ENCODE peak calls at places on chromosomes 7 and 10, in four cellular contexts. O, Y, C and W are unnamed samples.

GRCh38 chr10:133125901-133126300 is 34.1 kb upstream of the KNDC1 start:
- DNase-seq in C (no peak), O (no peak), Y (no peak), W (no peak)

GRCh38 chr10:3774814-3775670 is 10.0 kb downstream of the KLF6 start:
- DNase-seq in C (no peak), Y (no peak), O (no peak), W (no peak)

GRCh38 chr10:99325261-99325660 is 3.9 kb upstream of the CNNM1 start:
- DNase-seq in C (no peak), O (no peak), Y (no peak), W (no peak)

GRCh38 chr7:142088022-142088714 is 23.4 kb upstream of the MGAM2 start:
- DNase-seq in Y (no peak), O (no peak), C (no peak), W (no peak)

GRCh38 chr7:47988496-47989386 is 9.3 kb upstream of the HUS1 start:
- DNase-seq in C (no peak), Y (no peak), O (peak; percentile 27), W (no peak)

GRCh38 chr10:129459762-129460539 is 7.1 kb upstream of the MGMT start:
- DNase-seq in O (no peak), C (no peak), Y (no peak), W (no peak)

GRCh38 chr10:33412261-33413092 is 78.0 kb upstream of the NRP1 start:
- DNase-seq in O (no peak), C (no peak), Y (no peak), W (peak; percentile 90)

GRCh38 chr10:121900443-121901174 is 27.2 kb downstream of the ATE1 start:
- DNase-seq in Y (peak; percentile 30), O (peak; percentile 69), C (no peak), W (peak; percentile 31)

GRCh38 chr7:117041007-117041406 is 87.7 kb downstream of the ST7 start:
- DNase-seq in C (no peak), Y (no peak), O (no peak), W (peak; percentile 50)